ENCODE peak calls at places on chromosome 4, in five cellular contexts. H is suprapubic skin; E is cardiac fibroblast; F is thyroid gland; S is CD4-positive, alpha-beta T cell. Q is an unnamed sample.

GRCh38 chr4:93337196-93337595 is 491.4 kb upstream of the ATOH1 start:
- DNase-seq in H (no peak), E (no peak), F (no peak), S (no peak), Q (no peak)

GRCh38 chr4:76687730-76688441 is 210.1 kb downstream of the SOWAHB start:
- DNase-seq in H (no peak), E (no peak), F (no peak), S (no peak), Q (no peak)

GRCh38 chr4:67694662-67695061 is 6.3 kb downstream of the UBA6 start:
- DNase-seq in H (no peak), E (no peak), F (no peak), S (no peak), Q (no peak)

GRCh38 chr4:176949022-176949421 is 156.3 kb upstream of the VEGFC start:
- DNase-seq in H (no peak), E (peak), F (no peak), S (no peak), Q (no peak)

GRCh38 chr4:89301902-89302301 is 5.7 kb downstream of the GPRIN3 start:
- DNase-seq in H (no peak), E (no peak), F (no peak), S (no peak), Q (no peak)

GRCh38 chr4:5381981-5382441 is 326.3 kb downstream of the EVC2 start:
- DNase-seq in H (no peak), E (peak), F (no peak), S (no peak), Q (no peak)

GRCh38 chr4:30642520-30642919 is 77.6 kb upstream of the PCDH7 start:
- DNase-seq in H (no peak), E (no peak), F (no peak), S (no peak), Q (no peak)

GRCh38 chr4:129371901-129372300 is 275.9 kb downstream of the C4orf33 start:
- DNase-seq in H (no peak), E (no peak), F (no peak), S (no peak), Q (no peak)

GRCh38 chr4:36285784-36286480 is 4.5 kb downstream of the DTHD1 start:
- DNase-seq in H (no peak), E (peak), F (no peak), S (peak), Q (no peak)

GRCh38 chr4:184146951-184147350 is 70.7 kb downstream of the ENPP6 start:
- DNase-seq in H (no peak), E (no peak), F (no peak), S (no peak), Q (no peak)

GRCh38 chr4:36979494-36979893 is 265.0 kb upstream of the NWD2 start:
- DNase-seq in H (no peak), E (no peak), F (no peak), S (no peak), Q (no peak)

GRCh38 chr4:73811841-73812240 is 24.6 kb upstream of the CXCL6 start:
- DNase-seq in H (no peak), E (peak), F (no peak), S (no peak), Q (no peak)

GRCh38 chr4:169286562-169287301 is 16.0 kb upstream of the SH3RF1 start:
- DNase-seq in H (no peak), E (peak), F (no peak), S (no peak), Q (no peak)

GRCh38 chr4:139279723-139280620 is at the start of gene MGARP:
- DNase-seq in H (no peak), E (no peak), F (peak), S (no peak), Q (no peak)

GRCh38 chr4:188414441-188414840 is 275.2 kb downstream of the TRIML1 start:
- DNase-seq in H (no peak), E (no peak), F (no peak), S (no peak), Q (no peak)

GRCh38 chr4:1549638-1550035 is 134.5 kb downstream of the FAM53A start:
- DNase-seq in H (no peak), E (no peak), F (no peak), S (no peak), Q (no peak)

GRCh38 chr4:116357758-116358157 is 727.6 kb downstream of the TRAM1L1 start:
- DNase-seq in H (no peak), E (peak), F (no peak), S (no peak), Q (no peak)

DNA sequence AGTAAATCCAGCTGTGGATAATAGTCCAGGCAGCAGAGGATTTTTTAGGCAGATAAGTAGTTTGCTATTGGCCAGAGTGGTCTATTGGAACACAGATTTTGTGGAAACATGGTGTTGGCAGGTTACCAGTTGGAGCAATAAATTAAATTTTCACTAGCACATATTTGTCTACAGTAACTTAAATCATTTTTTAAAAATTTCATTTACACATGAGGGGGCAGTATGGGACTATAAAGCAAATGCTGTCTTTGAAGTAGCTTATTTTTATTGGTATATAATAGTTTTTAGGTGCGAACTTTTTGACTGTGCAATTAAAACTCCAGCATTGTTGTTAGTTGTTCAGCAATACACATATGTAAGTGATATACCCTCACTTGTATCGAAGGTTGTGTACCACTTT is 289.8 kb downstream of the ARHGAP10 start:
- DNase-seq in H (no peak), E (peak), F (no peak), S (no peak), Q (no peak)
- TF ChIP-seq CTCF in H (no peak), E (no peak), F (no peak), S (peak), Q (no peak)

DNA sequence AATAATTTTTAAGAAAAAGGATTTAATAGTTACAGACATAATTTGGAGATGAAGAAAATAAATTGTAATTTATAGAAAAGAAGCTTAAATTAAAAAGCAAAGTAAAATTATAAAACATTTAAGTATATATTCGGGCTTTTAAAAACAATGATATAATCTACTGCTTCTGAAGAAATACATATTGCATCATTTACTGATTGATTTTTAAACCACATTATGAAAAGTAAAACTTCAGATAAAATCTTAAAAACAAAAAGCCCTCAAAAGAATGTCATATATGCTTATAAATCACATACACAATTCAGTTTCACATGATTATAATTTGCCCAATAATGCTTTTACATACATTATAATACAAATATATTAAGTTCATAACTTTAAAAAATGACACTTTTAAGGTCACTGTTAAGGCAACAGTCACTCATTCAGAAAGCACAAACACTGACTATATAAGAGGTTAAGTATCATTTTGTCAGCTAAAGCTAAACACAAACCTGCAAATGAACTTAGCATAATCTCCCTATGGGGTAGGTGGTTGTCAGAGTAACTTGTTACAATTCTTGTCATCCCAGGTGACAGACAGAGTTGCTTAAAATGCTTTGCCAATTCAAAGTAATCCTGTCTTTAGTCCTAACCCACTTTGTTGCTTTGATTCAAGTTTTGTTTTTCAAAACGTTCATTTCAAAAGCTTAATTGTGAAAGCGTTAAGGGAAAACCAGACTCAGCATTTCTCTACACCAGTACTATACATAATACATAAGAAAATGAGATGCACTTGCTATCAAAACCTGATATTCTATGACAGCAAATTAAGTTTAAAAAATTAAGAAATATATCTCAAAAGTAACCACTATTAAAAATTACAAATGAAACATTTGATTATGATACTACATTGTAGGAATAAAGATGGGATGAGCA is 90.6 kb upstream of the MAB21L2 start:
- DNase-seq in H (no peak), E (no peak), F (no peak), S (no peak), Q (no peak)
- TF ChIP-seq CTCF in H (no peak), E (no peak), F (no peak), S (no peak), Q (no peak)

GRCh38 chr4:151604238-151604637 is 156.6 kb downstream of the GATB start:
- DNase-seq in H (no peak), E (peak), F (no peak), S (no peak), Q (no peak)
- TF ChIP-seq CTCF in H (no peak), E (peak), F (peak), S (no peak), Q (peak)

DNA sequence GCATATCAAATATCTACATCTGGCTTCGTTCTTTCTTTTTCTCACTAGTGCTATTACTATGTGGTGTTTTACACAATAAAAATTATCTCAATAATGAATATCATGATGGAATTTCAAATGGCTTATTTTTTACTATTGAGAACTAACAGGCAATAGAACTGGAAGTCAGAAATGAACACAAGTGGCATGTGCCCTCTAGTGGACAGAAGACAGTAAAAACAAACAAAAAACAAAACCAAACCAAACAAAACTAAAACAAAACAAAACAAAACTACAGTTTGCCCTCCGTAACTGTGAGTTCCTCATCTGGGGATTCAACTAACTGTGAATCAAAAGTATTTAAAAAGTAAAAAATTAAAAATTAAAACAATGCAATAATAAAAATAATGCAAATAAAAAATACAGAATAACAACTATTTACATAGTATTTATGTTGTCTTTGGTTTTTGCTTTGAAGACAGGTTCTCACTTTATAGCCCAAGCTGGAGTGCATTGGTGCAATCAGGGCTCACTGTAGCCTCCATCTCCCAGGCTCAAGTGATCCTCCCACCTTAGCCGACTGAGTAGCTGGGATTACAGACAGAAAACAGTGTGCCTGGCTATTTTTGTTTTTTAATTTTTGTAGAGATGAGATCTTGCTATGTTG is 195.6 kb upstream of the TACR3 start:
- DNase-seq in H (no peak), E (peak), F (no peak), S (no peak), Q (no peak)
- TF ChIP-seq CTCF in H (peak), E (peak), F (peak), S (no peak), Q (peak)

DNA sequence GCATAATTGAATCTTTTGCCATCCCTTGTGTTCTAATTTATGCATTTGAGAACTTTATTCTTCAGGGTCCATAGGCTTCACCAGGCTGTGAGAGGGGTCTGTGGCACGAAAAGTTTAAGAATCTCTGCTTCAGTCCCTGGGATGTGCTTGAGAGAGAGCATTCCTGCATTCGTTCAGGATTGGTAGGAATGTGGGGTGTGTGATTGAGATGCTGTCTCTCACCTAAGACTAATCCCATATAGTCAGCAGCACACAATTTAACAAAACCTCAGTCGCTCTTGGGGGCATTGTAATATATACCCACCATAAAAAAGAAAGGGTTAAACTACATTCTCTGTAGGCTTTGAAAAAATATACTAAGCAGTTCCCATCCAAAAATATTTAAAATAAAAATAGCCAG is 41.7 kb downstream of the PTTG2 start:
- DNase-seq in H (no peak), E (no peak), F (no peak), S (no peak), Q (no peak)
- TF ChIP-seq CTCF in H (no peak), E (no peak), F (no peak), S (no peak), Q (no peak)

GRCh38 chr4:144402176-144402575 is 243.8 kb upstream of the HHIP start:
- DNase-seq in H (no peak), E (no peak), F (no peak), S (no peak), Q (no peak)

GRCh38 chr4:144402999-144403398 is 243.0 kb upstream of the HHIP start:
- DNase-seq in H (no peak), E (no peak), F (no peak), S (no peak), Q (no peak)

GRCh38 chr4:144403903-144404302 is 242.1 kb upstream of the HHIP start:
- DNase-seq in H (no peak), E (no peak), F (no peak), S (no peak), Q (no peak)

DNA sequence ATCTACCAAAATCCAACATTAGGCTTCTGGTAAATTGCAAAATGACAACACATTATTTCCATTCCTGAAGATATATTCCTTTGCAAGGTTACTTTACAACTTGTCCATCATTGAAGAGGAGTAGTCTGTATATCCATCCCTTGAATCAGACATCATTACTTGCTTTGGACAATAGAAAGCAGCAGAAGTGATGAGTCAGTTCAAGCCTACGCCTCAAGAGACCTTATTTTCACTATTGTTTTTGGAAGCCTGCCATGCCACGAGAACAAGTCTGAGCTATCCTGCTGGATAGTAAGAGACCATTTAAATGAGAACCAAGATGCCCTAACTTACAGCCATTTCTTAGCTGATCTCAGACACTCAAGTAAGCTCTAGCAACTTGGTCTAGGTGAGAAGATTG is 246.0 kb upstream of the HHIP start:
- DNase-seq in H (no peak), E (peak), F (no peak), S (no peak), Q (no peak)
- TF ChIP-seq CTCF in H (no peak), E (no peak), F (no peak), S (no peak), Q (no peak)

DNA sequence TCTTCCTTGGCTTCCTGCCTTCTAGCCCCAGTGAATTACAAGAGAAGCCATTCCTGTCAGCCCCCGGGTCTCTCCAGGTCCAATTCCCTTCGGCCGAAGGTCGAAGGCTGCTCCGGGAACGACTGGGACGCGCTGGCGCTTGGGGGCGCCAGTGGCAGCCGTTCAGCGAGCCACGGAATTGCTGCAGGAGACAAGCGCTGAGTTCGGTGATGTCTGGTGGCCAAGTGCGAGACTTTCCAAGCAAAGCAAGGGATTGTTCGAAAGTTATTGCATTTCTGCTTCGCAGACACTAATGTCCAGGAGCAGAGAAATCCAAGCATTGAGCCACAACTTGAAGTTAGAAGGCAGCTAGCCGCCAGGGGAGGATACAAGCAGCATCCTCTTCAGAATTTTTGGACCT is 1.1 kb upstream of the DKK2 start:
- DNase-seq in H (peak), E (peak), F (peak), S (no peak), Q (no peak)
- TF ChIP-seq CTCF in H (peak), E (peak), F (no peak), S (no peak), Q (peak)

GRCh38 chr4:70313736-70314135 is 21.0 kb upstream of the CABS1 start:
- DNase-seq in H (no peak), E (no peak), F (no peak), S (no peak), Q (no peak)

DNA sequence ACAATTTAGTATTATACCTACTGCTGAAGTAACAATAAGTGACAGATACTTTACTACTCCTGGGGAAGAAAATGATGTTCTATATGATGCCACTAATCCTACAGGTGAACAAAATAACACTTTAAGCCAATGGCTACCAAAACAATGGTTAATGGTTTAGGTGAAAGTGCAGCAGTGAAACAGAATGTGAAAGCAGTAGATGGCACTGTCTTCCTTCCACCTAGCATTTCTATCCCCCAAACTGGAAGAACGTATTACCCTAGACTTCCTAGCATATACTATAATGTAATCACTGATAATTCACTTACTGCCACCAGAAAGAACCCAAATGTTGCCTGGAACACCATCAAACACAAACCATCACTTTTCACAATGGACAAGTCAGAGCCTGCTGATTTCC is 18.9 kb upstream of the CABS1 start:
- DNase-seq in H (no peak), E (no peak), F (no peak), S (no peak), Q (no peak)
- TF ChIP-seq CTCF in H (no peak), E (no peak), F (peak), S (no peak), Q (no peak)

GRCh38 chr4:46886711-46887110 is 22.3 kb downstream of the COX7B2 start:
- DNase-seq in H (no peak), E (peak), F (no peak), S (no peak), Q (no peak)
- TF ChIP-seq CTCF in H (no peak), E (peak), F (peak), S (no peak), Q (peak)

DNA sequence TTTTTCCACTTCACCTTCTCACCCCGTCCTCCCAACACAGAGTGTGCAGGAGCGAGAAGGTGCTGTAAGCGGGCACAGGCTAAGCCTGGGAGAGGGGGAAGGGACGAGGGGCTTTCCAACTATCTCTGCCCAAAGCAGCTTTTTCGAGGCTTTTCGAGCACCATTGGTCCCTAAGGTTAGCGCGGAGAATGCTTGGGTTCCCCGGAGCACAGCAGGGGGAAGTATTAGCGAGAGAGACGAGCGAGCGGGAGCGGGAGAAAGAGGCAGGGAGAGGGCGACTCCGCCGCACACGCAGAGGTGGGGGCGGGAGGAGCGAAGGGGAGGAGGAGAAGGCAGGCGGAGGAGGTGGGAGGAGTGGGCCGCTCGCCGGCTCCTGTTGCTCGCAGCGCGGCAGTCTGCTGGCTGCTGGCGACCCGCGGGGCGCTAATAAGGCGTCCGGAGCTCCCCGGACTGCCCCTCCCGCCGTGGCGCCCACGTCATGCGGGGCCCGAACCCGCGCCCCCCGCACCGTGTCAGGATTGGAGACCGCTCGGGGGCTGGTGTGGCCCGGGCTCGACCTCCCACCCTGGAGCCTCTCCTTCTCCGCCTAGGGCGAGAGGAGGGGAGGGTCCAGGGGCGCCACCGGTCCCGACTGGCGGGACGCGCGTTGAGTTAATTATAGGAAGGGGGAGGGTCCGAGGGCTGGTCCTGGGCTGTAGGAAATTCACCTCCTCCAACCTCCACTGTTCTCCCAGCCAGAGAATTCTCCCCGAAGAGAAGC is at the start of gene ADAMTS3:
- DNase-seq in H (peak), E (peak), F (peak), S (no peak), Q (peak)
- TF ChIP-seq CTCF in H (no peak), E (no peak), F (no peak), S (no peak), Q (no peak)

Q was measured in D721Med.